ENCODE peak calls at places on chromosomes 4 and X, in four cellular contexts. One of them, this sample, is unnamed.

GRCh38 chrX:135410861-135411627 is 10.7 kb upstream of the SMIM10L2A start:
- DNase-seq in spleen: no peak
- DNase-seq in central memory CD4-positive, alpha-beta T cell: no peak
- DNase-seq in WTC11: no peak
- DNase-seq in this sample: no peak

GRCh38 chr4:137961051-137961438 is 281.1 kb downstream of the SLC7A11 start:
- DNase-seq in spleen: no peak
- DNase-seq in central memory CD4-positive, alpha-beta T cell: no peak
- DNase-seq in WTC11: no peak
- DNase-seq in this sample: no peak

GRCh38 chr4:124279741-124280140 is 432.8 kb downstream of the ANKRD50 start:
- DNase-seq in spleen: no peak
- DNase-seq in central memory CD4-positive, alpha-beta T cell: no peak
- DNase-seq in WTC11: no peak
- DNase-seq in this sample: no peak

GRCh38 chrX:136065044-136065671 is 79.9 kb downstream of the SLC9A6 start:
- DNase-seq in spleen: no peak
- DNase-seq in central memory CD4-positive, alpha-beta T cell: peak; percentile 56
- DNase-seq in WTC11: no peak
- DNase-seq in this sample: peak; percentile 86

GRCh38 chr4:6331018-6331417 is 61.4 kb downstream of the WFS1 start:
- DNase-seq in spleen: no peak
- DNase-seq in central memory CD4-positive, alpha-beta T cell: no peak
- DNase-seq in WTC11: peak; percentile 65
- DNase-seq in this sample: no peak

GRCh38 chr4:152259866-152260265 is 276.0 kb downstream of the FBXW7 start:
- DNase-seq in spleen: no peak
- DNase-seq in central memory CD4-positive, alpha-beta T cell: no peak
- DNase-seq in WTC11: no peak
- DNase-seq in this sample: no peak

GRCh38 chr4:85747871-85748491 is 273.0 kb downstream of the ARHGAP24 start:
- DNase-seq in spleen: no peak
- DNase-seq in central memory CD4-positive, alpha-beta T cell: no peak
- DNase-seq in WTC11: peak; percentile 19
- DNase-seq in this sample: no peak

GRCh38 chr4:184457530-184458249 is 16.7 kb downstream of the IRF2 start:
- DNase-seq in spleen: no peak
- DNase-seq in central memory CD4-positive, alpha-beta T cell: no peak
- DNase-seq in WTC11: no peak
- DNase-seq in this sample: no peak

GRCh38 chrX:123339201-123339905 is 155.3 kb downstream of the GRIA3 start:
- DNase-seq in spleen: no peak
- DNase-seq in central memory CD4-positive, alpha-beta T cell: no peak
- DNase-seq in WTC11: no peak
- DNase-seq in this sample: no peak

GRCh38 chr4:2333356-2333841 is 71.5 kb upstream of the MXD4 start:
- DNase-seq in spleen: peak; percentile 79
- DNase-seq in central memory CD4-positive, alpha-beta T cell: no peak
- DNase-seq in WTC11: no peak
- DNase-seq in this sample: no peak

GRCh38 chr4:80186666-80187065 is 10.6 kb upstream of the PRDM8 start:
- DNase-seq in spleen: no peak
- DNase-seq in central memory CD4-positive, alpha-beta T cell: no peak
- DNase-seq in WTC11: no peak
- DNase-seq in this sample: no peak

GRCh38 chrX:101287402-101287801 is 3.7 kb downstream of the TAF7L start:
- DNase-seq in spleen: no peak
- DNase-seq in central memory CD4-positive, alpha-beta T cell: no peak
- DNase-seq in WTC11: no peak
- DNase-seq in this sample: no peak

GRCh38 chr4:81466841-81467671 is 4.7 kb downstream of the RASGEF1B start:
- DNase-seq in spleen: no peak
- DNase-seq in central memory CD4-positive, alpha-beta T cell: peak; percentile 65
- DNase-seq in WTC11: peak; percentile 72
- DNase-seq in this sample: no peak

GRCh38 chr4:88007304-88008132 is at the start of gene PKD2:
- DNase-seq in spleen: peak; percentile 93
- DNase-seq in central memory CD4-positive, alpha-beta T cell: peak; percentile 56
- DNase-seq in WTC11: peak; percentile 84
- DNase-seq in this sample: peak; percentile 94

GRCh38 chr4:71195932-71196331 is 142.9 kb upstream of the SLC4A4 start:
- DNase-seq in spleen: no peak
- DNase-seq in central memory CD4-positive, alpha-beta T cell: no peak
- DNase-seq in WTC11: no peak
- DNase-seq in this sample: peak; percentile 56

GRCh38 chr4:115424852-115425251 is 311.4 kb upstream of the NDST4 start:
- DNase-seq in spleen: no peak
- DNase-seq in central memory CD4-positive, alpha-beta T cell: no peak
- DNase-seq in WTC11: no peak
- DNase-seq in this sample: no peak

GRCh38 chr4:125313989-125314602 is 659 bp upstream of the FAT4 start:
- DNase-seq in spleen: no peak
- DNase-seq in central memory CD4-positive, alpha-beta T cell: no peak
- DNase-seq in WTC11: no peak
- DNase-seq in this sample: no peak

GRCh38 chrX:129823115-129823514 is 20.6 kb downstream of the ZDHHC9 start:
- DNase-seq in spleen: no peak
- DNase-seq in central memory CD4-positive, alpha-beta T cell: peak; percentile 51
- DNase-seq in WTC11: peak; percentile 14
- DNase-seq in this sample: no peak

GRCh38 chrX:72297953-72298730 is 7.6 kb downstream of the CITED1 start:
- DNase-seq in spleen: no peak
- DNase-seq in central memory CD4-positive, alpha-beta T cell: no peak
- DNase-seq in WTC11: peak; percentile 33
- DNase-seq in this sample: no peak

GRCh38 chrX:72272868-72273267 is 4.2 kb downstream of the RPS4X start:
- DNase-seq in spleen: no peak
- DNase-seq in central memory CD4-positive, alpha-beta T cell: no peak
- DNase-seq in WTC11: no peak
- DNase-seq in this sample: no peak

GRCh38 chr4:98092833-98093439 is 50.3 kb downstream of the STPG2 start:
- DNase-seq in spleen: no peak
- DNase-seq in central memory CD4-positive, alpha-beta T cell: no peak
- DNase-seq in WTC11: no peak
- DNase-seq in this sample: no peak

GRCh38 chr4:26838055-26838842 is 22.4 kb upstream of the STIM2 start:
- DNase-seq in spleen: no peak
- DNase-seq in central memory CD4-positive, alpha-beta T cell: no peak
- DNase-seq in WTC11: no peak
- DNase-seq in this sample: no peak

GRCh38 chr4:43843501-43843900 is 605.1 kb downstream of the KCTD8 start:
- DNase-seq in spleen: no peak
- DNase-seq in central memory CD4-positive, alpha-beta T cell: no peak
- DNase-seq in WTC11: no peak
- DNase-seq in this sample: no peak

GRCh38 chrX:20378291-20378920 is 111.7 kb upstream of the RPS6KA3 start:
- DNase-seq in spleen: no peak
- DNase-seq in central memory CD4-positive, alpha-beta T cell: no peak
- DNase-seq in WTC11: no peak
- DNase-seq in this sample: no peak

GRCh38 chr4:153676984-153677383 is 7.1 kb upstream of the TLR2 start:
- DNase-seq in spleen: no peak
- DNase-seq in central memory CD4-positive, alpha-beta T cell: no peak
- DNase-seq in WTC11: no peak
- DNase-seq in this sample: no peak

GRCh38 chrX:12751887-12752286 is 39.3 kb upstream of the PRPS2 start:
- DNase-seq in spleen: no peak
- DNase-seq in central memory CD4-positive, alpha-beta T cell: no peak
- DNase-seq in WTC11: no peak
- DNase-seq in this sample: no peak

GRCh38 chr4:8682296-8682695 is 89.7 kb downstream of the CPZ start:
- DNase-seq in spleen: peak; percentile 43
- DNase-seq in central memory CD4-positive, alpha-beta T cell: no peak
- DNase-seq in WTC11: no peak
- DNase-seq in this sample: no peak

GRCh38 chr4:142558851-142559250 is 287.2 kb downstream of the INPP4B start:
- DNase-seq in spleen: no peak
- DNase-seq in central memory CD4-positive, alpha-beta T cell: no peak
- DNase-seq in WTC11: no peak
- DNase-seq in this sample: no peak

GRCh38 chr4:137393043-137393442 is 139.3 kb downstream of the PCDH18 start:
- DNase-seq in spleen: no peak
- DNase-seq in central memory CD4-positive, alpha-beta T cell: no peak
- DNase-seq in WTC11: no peak
- DNase-seq in this sample: no peak

GRCh38 chr4:20493761-20494353 is 206.4 kb upstream of the PACRGL start:
- DNase-seq in spleen: no peak
- DNase-seq in central memory CD4-positive, alpha-beta T cell: no peak
- DNase-seq in WTC11: no peak
- DNase-seq in this sample: no peak

GRCh38 chrX:118484216-118484903 is 11.3 kb upstream of the DOCK11 start:
- DNase-seq in spleen: no peak
- DNase-seq in central memory CD4-positive, alpha-beta T cell: no peak
- DNase-seq in WTC11: no peak
- DNase-seq in this sample: no peak

GRCh38 chr4:76753814-76754213 is 144.1 kb downstream of the SOWAHB start:
- DNase-seq in spleen: no peak
- DNase-seq in central memory CD4-positive, alpha-beta T cell: no peak
- DNase-seq in WTC11: no peak
- DNase-seq in this sample: no peak

GRCh38 chr4:75552452-75552851 is 3.4 kb upstream of the ODAPH start:
- DNase-seq in spleen: no peak
- DNase-seq in central memory CD4-positive, alpha-beta T cell: no peak
- DNase-seq in WTC11: no peak
- DNase-seq in this sample: no peak

This sample was measured in sigmoid colon.